ENCODE peak calls at places on chromosome 9, in six cellular contexts. K, N, G, Z, W and V are unnamed samples.

GRCh38 chr9:107739601-107740082 is 250.1 kb upstream of the KLF4 start:
- DNase-seq in K (peak), N (peak), G (peak), Z (peak), W (no peak), V (no peak)

GRCh38 chr9:133160742-133161541 is 2.8 kb downstream of the GBGT1 start:
- DNase-seq in K (peak), N (no peak), G (peak), Z (peak), W (peak), V (no peak)

GRCh38 chr9:119483153-119483552 is 113.9 kb upstream of the BRINP1 start:
- DNase-seq in K (no peak), N (no peak), G (no peak), Z (no peak), W (no peak), V (no peak)

GRCh38 chr9:137444106-137444790 is 3.1 kb upstream of the ENTPD8 start:
- DNase-seq in K (no peak), N (no peak), G (no peak), Z (no peak), W (peak), V (no peak)

GRCh38 chr9:118665226-118665919 is 703.9 kb downstream of the BRINP1 start:
- DNase-seq in K (no peak), N (no peak), G (no peak), Z (no peak), W (no peak), V (no peak)

GRCh38 chr9:107210775-107211174 is 72.3 kb upstream of the RAD23B start:
- DNase-seq in K (no peak), N (no peak), G (no peak), Z (no peak), W (no peak), V (no peak)

GRCh38 chr9:19940808-19941207 is 152.0 kb upstream of the SLC24A2 start:
- DNase-seq in K (no peak), N (no peak), G (no peak), Z (no peak), W (no peak), V (no peak)

GRCh38 chr9:124886866-124887492 is 25.0 kb downstream of the ARPC5L start:
- DNase-seq in K (no peak), N (no peak), G (no peak), Z (no peak), W (no peak), V (no peak)

GRCh38 chr9:136590788-136591187 is 44.9 kb upstream of the NOTCH1 start:
- DNase-seq in K (no peak), N (no peak), G (no peak), Z (no peak), W (no peak), V (no peak)

GRCh38 chr9:64057553-64057952 is 1227.5 kb downstream of the FOXD4L5 start:
- DNase-seq in K (no peak), N (no peak), G (no peak), Z (no peak), W (no peak), V (no peak)

GRCh38 chr9:88733651-88734470 is 198.9 kb downstream of the NXNL2 start:
- DNase-seq in K (no peak), N (no peak), G (peak), Z (peak), W (no peak), V (no peak)

GRCh38 chr9:89668216-89668867 is 63.5 kb downstream of the GADD45G start:
- DNase-seq in K (no peak), N (no peak), G (no peak), Z (no peak), W (no peak), V (no peak)

GRCh38 chr9:113154471-113154870 is 3.7 kb downstream of the SLC31A2 start:
- DNase-seq in K (no peak), N (no peak), G (no peak), Z (no peak), W (no peak), V (no peak)

GRCh38 chr9:92133949-92134604 is 18.9 kb upstream of the SPTLC1 start:
- DNase-seq in K (peak), N (peak), G (peak), Z (peak), W (peak), V (peak)

GRCh38 chr9:131087354-131087893 is 8.9 kb upstream of the AIF1L start:
- DNase-seq in K (no peak), N (no peak), G (no peak), Z (no peak), W (no peak), V (no peak)

DNA sequence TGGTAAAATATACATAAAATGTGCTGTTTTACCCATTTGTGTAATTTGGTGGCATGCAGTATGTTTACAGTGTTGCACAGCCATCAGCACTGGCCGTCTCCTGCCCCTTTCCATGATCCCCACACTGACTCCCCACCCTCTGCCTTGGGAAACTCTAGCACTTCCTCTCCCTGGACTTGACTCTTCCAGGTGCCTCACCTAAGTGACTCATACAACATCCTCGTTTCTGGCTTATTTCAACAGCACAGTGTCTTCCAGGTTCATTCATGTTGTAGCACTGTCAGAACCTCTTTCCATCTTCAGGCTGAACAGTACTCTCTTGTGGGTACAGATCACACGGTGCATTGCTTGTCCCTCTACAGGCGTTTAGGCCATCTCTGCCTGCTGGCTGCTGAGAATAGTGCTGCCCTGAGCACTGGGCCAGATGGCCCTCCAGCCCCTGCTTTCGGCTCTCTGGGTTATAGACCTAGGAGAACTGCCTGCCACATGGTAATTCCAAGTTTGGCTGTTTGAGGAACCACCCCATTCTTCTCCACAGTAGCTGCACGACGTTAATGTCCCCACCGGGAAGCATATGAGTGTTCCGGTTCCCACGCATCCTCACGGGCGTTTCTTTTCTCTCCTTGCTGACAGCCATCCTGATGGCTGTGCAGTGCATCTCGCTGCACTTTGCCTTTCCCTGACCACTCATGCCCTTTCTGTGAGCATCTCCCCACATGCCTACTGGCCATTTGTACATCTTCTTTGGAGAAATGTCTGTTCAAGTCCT is 211.8 kb downstream of the FANCC start:
- DNase-seq in K (no peak), N (no peak), G (no peak), Z (peak), W (no peak), V (no peak)
- TF ChIP-seq CTCF in K (no peak), N (no peak), G (no peak), Z (no peak), W (no peak), V (no peak)

GRCh38 chr9:127722055-127722454 is 6.2 kb downstream of the TTC16 start:
- DNase-seq in K (no peak), N (no peak), G (no peak), Z (no peak), W (no peak), V (no peak)
- TF ChIP-seq CTCF in K (no peak), N (no peak), G (no peak), Z (no peak), W (no peak), V (no peak)

GRCh38 chr9:36788534-36788933 is 215.8 kb downstream of the MELK start:
- DNase-seq in K (no peak), N (no peak), G (no peak), Z (no peak), W (no peak), V (no peak)
- TF ChIP-seq CTCF in K (no peak), N (peak), G (no peak), Z (no peak), W (no peak), V (peak)

GRCh38 chr9:110464321-110464720 is 115.2 kb downstream of the SVEP1 start:
- DNase-seq in K (no peak), N (no peak), G (no peak), Z (no peak), W (no peak), V (no peak)
- TF ChIP-seq CTCF in K (no peak), N (no peak), G (no peak), Z (no peak), W (no peak), V (no peak)

GRCh38 chr9:83979812-83980394 is at the start of gene HNRNPK:
- DNase-seq in K (peak), N (peak), G (peak), Z (peak), W (peak), V (peak)

GRCh38 chr9:83977196-83977595 is 2.8 kb downstream of the HNRNPK start:
- DNase-seq in K (no peak), N (no peak), G (no peak), Z (no peak), W (no peak), V (no peak)

GRCh38 chr9:83981126-83981871 is 694 bp downstream of the RMI1 start:
- DNase-seq in K (no peak), N (no peak), G (no peak), Z (no peak), W (no peak), V (no peak)

GRCh38 chr9:83978992-83979811 is 813 bp downstream of the HNRNPK start:
- DNase-seq in K (peak), N (peak), G (peak), Z (peak), W (peak), V (peak)

GRCh38 chr9:83980395-83981125 is at the start of gene RMI1:
- DNase-seq in K (peak), N (peak), G (peak), Z (peak), W (peak), V (peak)
- TF ChIP-seq CTCF in K (peak), N (no peak), G (no peak), Z (peak), W (peak), V (no peak)

GRCh38 chr9:116907989-116908388 is 220.9 kb downstream of the TRIM32 start:
- DNase-seq in K (no peak), N (no peak), G (no peak), Z (no peak), W (no peak), V (no peak)

GRCh38 chr9:116905131-116905724 is 218.1 kb downstream of the TRIM32 start:
- DNase-seq in K (no peak), N (no peak), G (no peak), Z (no peak), W (no peak), V (no peak)

DNA sequence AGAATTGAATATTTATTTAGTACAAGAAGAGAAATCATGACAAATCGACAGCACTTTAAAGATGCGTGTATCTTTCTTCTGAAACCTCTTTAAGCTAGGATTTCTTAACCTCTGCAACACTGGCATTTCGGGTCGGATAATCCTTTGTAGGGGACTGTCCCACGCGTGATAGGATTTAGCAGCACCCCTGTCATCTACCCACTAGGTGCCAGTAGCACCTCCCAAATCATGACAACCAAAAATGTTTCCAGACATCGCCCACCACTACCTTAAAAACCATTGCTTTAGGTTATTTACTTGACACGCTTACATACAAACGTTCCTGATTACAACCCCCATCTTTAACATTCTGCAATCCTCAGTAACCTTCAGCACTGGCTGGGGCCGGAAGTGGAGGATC is 223.1 kb downstream of the TRIM32 start:
- DNase-seq in K (no peak), N (no peak), G (no peak), Z (no peak), W (no peak), V (no peak)
- TF ChIP-seq CTCF in K (no peak), N (no peak), G (no peak), Z (no peak), W (no peak), V (no peak)